ENCODE peak calls at places on chromosomes 12 and 14, in five cellular contexts. B, S, G, D and I are unnamed samples.

GRCh38 chr14:49865431-49865859 is 12.9 kb upstream of the NEMF start:
- DNase-seq in B (peak; percentile 70), S (peak; percentile 79), G (peak; percentile 83), D (peak; percentile 49), I (peak; percentile 70)

GRCh38 chr12:12645485-12645884 is 33.8 kb downstream of the CREBL2 start:
- DNase-seq in B (peak; percentile 52), S (peak; percentile 74), G (no peak), D (peak; percentile 33), I (no peak)

GRCh38 chr12:51717325-51717925 is 126.4 kb downstream of the SCN8A start:
- DNase-seq in B (no peak), S (peak; percentile 7), G (no peak), D (no peak), I (no peak)

GRCh38 chr12:95208678-95209077 is 8.6 kb downstream of the FGD6 start:
- DNase-seq in B (no peak), S (no peak), G (no peak), D (no peak), I (no peak)

GRCh38 chr14:96660135-96660534 is 137.0 kb upstream of the VRK1 start:
- DNase-seq in B (no peak), S (no peak), G (no peak), D (no peak), I (no peak)

GRCh38 chr14:105304565-105304964 is 3.8 kb upstream of the BRF1 start:
- DNase-seq in B (no peak), S (no peak), G (no peak), D (no peak), I (no peak)

GRCh38 chr12:100661300-100661951 is 87.9 kb downstream of the GAS2L3 start:
- DNase-seq in B (peak; percentile 17), S (peak; percentile 39), G (no peak), D (peak; percentile 64), I (no peak)

GRCh38 chr12:46556105-46556559 is 183.6 kb upstream of the SLC38A2 start:
- DNase-seq in B (peak; percentile 99), S (peak; percentile 91), G (no peak), D (peak; percentile 98), I (no peak)

GRCh38 chr12:64431791-64432190 is 20.1 kb upstream of the TBK1 start:
- DNase-seq in B (peak; percentile 14), S (no peak), G (no peak), D (no peak), I (no peak)

GRCh38 chr14:93648440-93649168 is 139.7 kb downstream of the PRIMA1 start:
- DNase-seq in B (peak; percentile 15), S (peak; percentile 10), G (no peak), D (no peak), I (no peak)

GRCh38 chr12:30110970-30111586 is 327.3 kb upstream of the TMTC1 start:
- DNase-seq in B (peak; percentile 6), S (peak; percentile 15), G (no peak), D (peak; percentile 80), I (no peak)

GRCh38 chr12:29782821-29783772 is 645 bp downstream of the TMTC1 start:
- DNase-seq in B (peak; percentile 35), S (peak; percentile 81), G (peak; percentile 53), D (peak; percentile 49), I (peak; percentile 16)

GRCh38 chr12:111715242-111715641 is 29.4 kb downstream of the ACAD10 start:
- DNase-seq in B (no peak), S (peak; percentile 2), G (no peak), D (peak; percentile 6), I (peak; percentile 39)

GRCh38 chr14:22390824-22391461 is 198.1 kb downstream of the DAD1 start:
- DNase-seq in B (no peak), S (no peak), G (no peak), D (no peak), I (no peak)

GRCh38 chr14:50038398-50039119 is 77.8 kb downstream of the VCPKMT start:
- DNase-seq in B (peak; percentile 100), S (peak; percentile 99), G (no peak), D (peak; percentile 96), I (no peak)

GRCh38 chr12:67048371-67048770 is 220.8 kb upstream of the CAND1 start:
- DNase-seq in B (no peak), S (no peak), G (no peak), D (no peak), I (no peak)

GRCh38 chr14:104678346-104678745 is 11.1 kb upstream of the INF2 start:
- DNase-seq in B (no peak), S (peak; percentile 45), G (peak; percentile 56), D (peak; percentile 34), I (no peak)

GRCh38 chr14:104138098-104138890 is at the start of gene KIF26A:
- DNase-seq in B (no peak), S (no peak), G (peak; percentile 44), D (no peak), I (no peak)

GRCh38 chr12:85562765-85563164 is 273.4 kb downstream of the RASSF9 start:
- DNase-seq in B (no peak), S (no peak), G (no peak), D (no peak), I (no peak)

GRCh38 chr12:85557850-85558249 is 277.8 kb downstream of the ALX1 start:
- DNase-seq in B (no peak), S (no peak), G (no peak), D (no peak), I (no peak)

GRCh38 chr12:85559127-85559526 is 277.1 kb downstream of the RASSF9 start:
- DNase-seq in B (no peak), S (no peak), G (no peak), D (no peak), I (no peak)

GRCh38 chr12:85559534-85559933 is 276.7 kb downstream of the RASSF9 start:
- DNase-seq in B (no peak), S (peak; percentile 20), G (no peak), D (no peak), I (no peak)

DNA sequence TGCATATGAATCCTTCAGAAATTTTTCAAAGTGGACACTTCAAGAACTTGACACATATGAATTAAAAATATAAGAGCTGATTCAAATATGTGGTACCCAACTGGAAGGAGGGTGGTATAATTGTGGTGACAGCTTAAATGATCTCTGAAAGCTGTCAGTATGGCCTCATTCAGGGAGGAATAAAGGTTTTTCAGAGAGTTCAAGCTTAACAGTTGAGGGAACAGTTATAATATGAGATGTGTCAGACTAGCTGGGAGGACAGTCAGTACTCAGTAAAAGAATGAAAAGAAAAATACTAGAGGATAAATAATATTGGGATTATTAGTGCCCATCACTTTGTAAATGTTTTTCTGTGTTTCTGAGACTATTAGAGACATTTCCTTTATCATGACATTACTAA is 277.5 kb downstream of the RASSF9 start:
- DNase-seq in B (no peak), S (no peak), G (no peak), D (no peak), I (no peak)
- H3K4me3 ChIP-seq in B (no peak overlapping the region), S (no peak overlapping the region), G (no peak overlapping the region), D (no peak overlapping the region), I (no peak overlapping the region)

GRCh38 chr12:1204581-1205121 is 213.6 kb downstream of the ERC1 start:
- DNase-seq in B (peak; percentile 24), S (peak; percentile 50), G (no peak), D (peak; percentile 31), I (no peak)
- H3K4me3 ChIP-seq in B (peak overlapping the region; percentile 48), S (peak overlapping the region; percentile 74), G (peak overlapping the region; percentile 47), D (peak overlapping the region; percentile 73), I (peak overlapping the region; percentile 28)

DNA sequence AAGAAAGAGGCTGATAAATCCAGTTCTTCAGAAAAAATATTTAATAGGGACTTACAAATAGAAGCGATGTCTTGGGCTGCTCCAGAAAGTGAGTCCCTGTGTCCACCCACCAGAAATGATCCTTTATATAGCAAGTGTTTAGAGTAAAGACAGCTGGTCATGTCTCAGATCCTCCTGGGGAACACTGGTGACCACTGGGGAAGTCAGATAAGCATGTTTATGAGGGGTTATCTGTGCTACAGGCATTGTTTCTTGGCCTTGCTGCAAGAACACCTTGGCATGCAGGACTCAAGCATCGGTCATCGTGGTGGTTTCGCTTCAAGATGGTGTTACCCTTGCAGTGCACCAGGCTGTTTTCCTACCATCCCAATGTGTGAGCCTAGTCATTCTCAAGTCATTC is 27.2 kb downstream of the CPM start:
- DNase-seq in B (no peak), S (no peak), G (no peak), D (no peak), I (no peak)
- H3K4me3 ChIP-seq in B (no peak overlapping the region), S (no peak overlapping the region), G (no peak overlapping the region), D (no peak overlapping the region), I (no peak overlapping the region)

GRCh38 chr14:24053548-24054323 is 1.9 kb downstream of the CARMIL3 start:
- DNase-seq in B (no peak), S (no peak), G (no peak), D (no peak), I (no peak)

GRCh38 chr14:24051162-24051788 is 534 bp upstream of the CARMIL3 start:
- DNase-seq in B (no peak), S (no peak), G (no peak), D (no peak), I (no peak)

GRCh38 chr14:24051789-24052655 is at the start of gene CARMIL3:
- DNase-seq in B (peak; percentile 16), S (peak; percentile 71), G (peak; percentile 85), D (peak; percentile 41), I (peak; percentile 57)

GRCh38 chr14:24054324-24054641 is 2.5 kb downstream of the CARMIL3 start:
- DNase-seq in B (no peak), S (no peak), G (no peak), D (no peak), I (no peak)

DNA sequence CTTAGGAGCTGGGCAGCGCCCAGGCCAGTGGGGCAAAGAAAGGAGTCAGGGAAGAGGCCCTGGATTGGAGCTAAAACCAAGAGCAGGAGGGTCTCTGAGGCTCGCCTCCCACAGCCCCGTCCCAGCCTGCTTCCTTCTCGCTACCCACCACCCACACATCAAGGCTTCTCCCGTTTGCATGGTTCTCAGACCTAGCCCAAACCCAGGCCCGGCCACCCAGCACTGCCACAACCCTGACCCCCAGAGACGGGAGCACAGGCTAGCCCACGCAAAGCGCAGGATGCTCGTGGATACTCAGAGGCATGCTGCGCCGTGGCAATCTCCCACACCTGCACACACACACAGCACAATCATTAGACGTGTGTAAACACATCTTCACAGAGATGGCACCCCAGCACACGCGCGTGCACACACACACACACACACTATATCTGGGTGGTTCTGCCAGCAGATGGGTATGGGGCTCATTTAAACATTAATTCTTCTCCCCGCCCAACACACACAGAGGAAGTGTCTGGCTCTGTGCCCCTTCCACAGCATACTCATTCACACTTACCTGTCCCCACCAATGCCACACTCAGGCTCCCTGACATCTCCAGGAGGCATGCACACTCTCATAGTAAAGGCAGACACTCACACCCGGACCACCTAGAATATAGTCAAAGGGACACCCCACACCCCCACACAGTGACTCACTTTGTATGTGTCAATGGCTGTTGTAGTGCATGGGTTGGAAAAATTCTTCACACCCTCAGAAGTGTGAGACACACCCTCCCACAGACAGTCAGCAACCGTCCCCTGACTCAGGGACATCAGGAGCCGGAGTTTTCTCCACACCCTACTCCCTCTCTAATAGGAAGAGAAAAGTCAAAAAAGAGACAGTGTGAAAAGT is 1.1 kb downstream of the CARMIL3 start:
- DNase-seq in B (peak; percentile 7), S (peak; percentile 59), G (no peak), D (no peak), I (no peak)
- H3K4me3 ChIP-seq in B (no peak overlapping the region), S (peak overlapping the region; percentile 65), G (peak overlapping the region; percentile 68), D (no peak overlapping the region), I (peak overlapping the region; percentile 43)

GRCh38 chr12:109098142-109098652 is 800 bp downstream of the UNG start:
- DNase-seq in B (peak; percentile 56), S (peak; percentile 84), G (peak; percentile 82), D (peak; percentile 73), I (no peak)

GRCh38 chr12:109099426-109100020 is 2.1 kb downstream of the UNG start:
- DNase-seq in B (no peak), S (peak; percentile 17), G (no peak), D (peak; percentile 23), I (no peak)

GRCh38 chr12:109098671-109099070 is 1.3 kb downstream of the UNG start:
- DNase-seq in B (no peak), S (peak; percentile 53), G (no peak), D (peak; percentile 21), I (peak; percentile 22)

GRCh38 chr12:109097435-109098141 is at the start of gene UNG:
- DNase-seq in B (peak; percentile 91), S (peak; percentile 99), G (peak; percentile 98), D (peak; percentile 89), I (peak; percentile 98)

GRCh38 chr12:109097140-109097434 is 310 bp upstream of the UNG start:
- DNase-seq in B (no peak), S (no peak), G (no peak), D (no peak), I (no peak)
- H3K4me3 ChIP-seq in B (peak overlapping the region; percentile 78), S (peak overlapping the region; percentile 80), G (no peak overlapping the region), D (peak overlapping the region; percentile 52), I (peak overlapping the region; percentile 54)